ENCODE peak calls at places on chromosomes 12 and 14, in five cellular contexts. X is CD8-positive, alpha-beta memory T cell; D is retina; Z is right lobe of liver; U is T-helper 2 cell. G is an unnamed sample.

GRCh38 chr12:34311337-34311736 is 289.0 kb downstream of the ALG10 start:
- DNase-seq in X (no peak), D (no peak), Z (no peak), U (no peak), G (no peak)

GRCh38 chr12:321606-322326 is 59.1 kb upstream of the SLC6A13 start:
- DNase-seq in X (no peak), D (no peak), Z (no peak), U (no peak), G (no peak)

GRCh38 chr14:21269252-21270046 is at the start of gene HNRNPC:
- DNase-seq in X (peak), D (peak), Z (peak), U (peak), G (peak)

GRCh38 chr12:47079365-47079893 is at the start of gene PCED1B:
- DNase-seq in X (peak), D (peak), Z (peak), U (peak), G (no peak)

GRCh38 chr14:93301821-93302447 is 30.9 kb downstream of the BTBD7 start:
- DNase-seq in X (no peak), D (no peak), Z (no peak), U (no peak), G (peak)

GRCh38 chr14:47674546-47675238 is 713 bp downstream of the MDGA2 start:
- DNase-seq in X (no peak), D (peak), Z (no peak), U (no peak), G (no peak)

GRCh38 chr12:6326316-6326959 is 15.4 kb downstream of the TNFRSF1A start:
- DNase-seq in X (no peak), D (no peak), Z (no peak), U (no peak), G (no peak)

GRCh38 chr14:105863296-105864108 is 337.1 kb downstream of the TMEM121 start:
- DNase-seq in X (peak), D (no peak), Z (peak), U (peak), G (no peak)

GRCh38 chr12:54993181-54993835 is 8.7 kb upstream of the TESPA1 start:
- DNase-seq in X (peak), D (peak), Z (no peak), U (peak), G (peak)

GRCh38 chr14:105484069-105484996 is 2.4 kb upstream of the CRIP1 start:
- DNase-seq in X (peak), D (no peak), Z (no peak), U (no peak), G (no peak)

GRCh38 chr14:31326111-31326510 is 94.2 kb downstream of the HEATR5A start:
- DNase-seq in X (no peak), D (no peak), Z (no peak), U (no peak), G (no peak)

G was measured in H54.